ENCODE peak calls at places on chromosome 11, in five cellular contexts. Q is amniotic epithelial cell; L is activated T-cell treated with anti-CD3 and anti-CD28 coated beads for 48 hours; V is activated CD8-positive, alpha-beta memory T cell treated with anti-CD3 and anti-CD28 coated beads for 4 hours; J is T-helper 17 cell. S is an unnamed sample.
A peak's percentile ranks its signal among the peaks of the same experiment; 100 is the strongest.

GRCh38 chr11:34682822-34683221 is 61.9 kb downstream of the EHF start:
- DNase-seq in Q (peak; percentile 48), L (no peak), V (no peak), J (no peak), S (no peak)

GRCh38 chr11:124602193-124602592 is 9.0 kb upstream of the PANX3 start:
- DNase-seq in Q (no peak), L (no peak), V (no peak), J (no peak), S (no peak)

GRCh38 chr11:42951266-42951665 is 360.5 kb upstream of the API5 start:
- DNase-seq in Q (no peak), L (no peak), V (no peak), J (no peak), S (no peak)

GRCh38 chr11:71078482-71078881 is 173.9 kb downstream of the SHANK2 start:
- DNase-seq in Q (peak; percentile 1), L (no peak), V (no peak), J (no peak), S (no peak)

GRCh38 chr11:78768947-78769346 is 194.3 kb upstream of the NARS2 start:
- DNase-seq in Q (no peak), L (no peak), V (no peak), J (no peak), S (no peak)

GRCh38 chr11:120539681-120540369 is 28.3 kb downstream of the GRIK4 start:
- DNase-seq in Q (peak; percentile 60), L (no peak), V (no peak), J (no peak), S (no peak)

GRCh38 chr11:107669156-107669740 is 42.6 kb downstream of the SLN start:
- DNase-seq in Q (peak; percentile 44), L (no peak), V (no peak), J (no peak), S (no peak)

GRCh38 chr11:8040921-8041285 is 40.1 kb upstream of the TUB start:
- DNase-seq in Q (no peak), L (no peak), V (no peak), J (no peak), S (no peak)

GRCh38 chr11:116515666-116516184 is 257.1 kb downstream of the BUD13 start:
- DNase-seq in Q (no peak), L (no peak), V (no peak), J (no peak), S (no peak)

GRCh38 chr11:47991266-47991830 is 11.0 kb downstream of the PTPRJ start:
- DNase-seq in Q (no peak), L (no peak), V (no peak), J (no peak), S (no peak)

S was measured in stimulated activated CD8-positive, alpha-beta memory T cell treated with anti-CD3 and anti-CD28 coated beads, Interleukin-4, amount 100 ng/mL, for 1 hour.